ENCODE peak calls at places on chromosomes 2 and 18, in five cellular contexts. Z, N, G, M and W are unnamed samples.

GRCh38 chr2:68846056-68846455 is 25.1 kb downstream of the BMP10 start:
- DNase-seq in Z (no peak), G (peak), M (no peak), N (no peak), W (no peak)

GRCh38 chr2:190961918-190962487 is 52.0 kb downstream of the STAT1 start:
- DNase-seq in M (no peak), G (no peak), Z (no peak), N (no peak), W (no peak)

GRCh38 chr18:43590182-43590903 is 313.1 kb upstream of the SYT4 start:
- DNase-seq in M (no peak), N (no peak), Z (no peak), G (peak), W (peak)

GRCh38 chr2:121255363-121255762 is 29.6 kb downstream of the TFCP2L1 start:
- DNase-seq in Z (no peak), N (no peak), M (no peak), G (no peak), W (no peak)

GRCh38 chr2:121346407-121346806 is 61.4 kb upstream of the TFCP2L1 start:
- DNase-seq in Z (no peak), N (no peak), M (no peak), G (no peak), W (no peak)

GRCh38 chr2:210477496-210477895 is 937 bp upstream of the LANCL1 start:
- DNase-seq in G (peak), Z (no peak), N (no peak), M (no peak), W (no peak)

GRCh38 chr2:237479747-237480146 is 7.3 kb upstream of the MLPH start:
- DNase-seq in N (no peak), M (no peak), G (no peak), Z (no peak), W (no peak)

GRCh38 chr2:60091311-60091710 is 462.1 kb downstream of the BCL11A start:
- DNase-seq in M (no peak), Z (no peak), G (no peak), N (no peak), W (no peak)

GRCh38 chr2:102166189-102166845 is 20.5 kb upstream of the IL1RL2 start:
- DNase-seq in G (no peak), N (no peak), M (no peak), Z (no peak), W (no peak)

GRCh38 chr2:234218261-234219180 is 168.0 kb downstream of the SPP2 start:
- DNase-seq in M (no peak), N (no peak), Z (no peak), G (no peak), W (no peak)

GRCh38 chr2:110804915-110805314 is 72.5 kb downstream of the ACOXL start:
- DNase-seq in M (peak), G (no peak), Z (peak), N (peak), W (no peak)

GRCh38 chr2:14401838-14402237 is 230.7 kb upstream of the LRATD1 start:
- DNase-seq in M (no peak), Z (no peak), N (no peak), G (no peak), W (no peak)

GRCh38 chr2:98013407-98014042 is 17.8 kb upstream of the TMEM131 start:
- DNase-seq in N (no peak), G (no peak), M (no peak), Z (no peak), W (no peak)

GRCh38 chr2:59183070-59183469 is 941.9 kb upstream of the FANCL start:
- DNase-seq in N (no peak), G (no peak), Z (no peak), M (no peak), W (no peak)

GRCh38 chr2:165307317-165307716 is 68.1 kb downstream of the SCN2A start:
- DNase-seq in N (no peak), Z (no peak), G (no peak), M (no peak), W (no peak)